ENCODE peak calls at places on chromosome 21, in five cellular contexts. D is substantia nigra; N is cardiac fibroblast; B is NCI-H2081; R is activated naive CD8-positive, alpha-beta T cell treated with anti-CD3 and anti-CD28 coated beads, Interleukin-2, amount 50 U/mL, for 24 hours. V is an unnamed sample.

GRCh38 chr21:46215436-46216131 is 13.0 kb downstream of the LSS start:
- DNase-seq in B (no peak), N (no peak), R (no peak), D (no peak), V (no peak)

GRCh38 chr21:45142469-45142868 is 68.1 kb downstream of the ADARB1 start:
- DNase-seq in R (no peak), N (peak; percentile 70), B (no peak), D (peak; percentile 72), V (no peak)

GRCh38 chr21:27802816-27803475 is 836.1 kb upstream of the ADAMTS5 start:
- DNase-seq in R (peak; percentile 17), B (peak; percentile 1), N (peak; percentile 47), D (peak; percentile 22), V (no peak)

GRCh38 chr21:16815228-16815627 is 697.6 kb upstream of the CXADR start:
- DNase-seq in B (no peak), D (no peak), R (no peak), N (no peak), V (no peak)

GRCh38 chr21:43702785-43703067 is 16.2 kb upstream of the PDXK start:
- DNase-seq in D (no peak), R (no peak), N (peak; percentile 14), B (no peak), V (no peak)

GRCh38 chr21:42314616-42315295 is 453 bp downstream of the TFF3 start:
- DNase-seq in R (no peak), N (no peak), D (no peak), B (no peak), V (no peak)

GRCh38 chr21:37551406-37552355 is 185.1 kb downstream of the DYRK1A start:
- DNase-seq in D (no peak), N (peak; percentile 75), B (peak; percentile 24), R (no peak), V (no peak)

GRCh38 chr21:42193131-42193671 is 25.7 kb upstream of the ABCG1 start:
- DNase-seq in R (peak; percentile 68), N (no peak), D (no peak), B (no peak), V (no peak)

GRCh38 chr21:40386301-40386911 is 460.6 kb downstream of the DSCAM start:
- DNase-seq in B (peak; percentile 55), D (peak; percentile 14), R (peak; percentile 38), N (no peak), V (no peak)

GRCh38 chr21:35503646-35504045 is 454.5 kb upstream of the RUNX1 start:
- DNase-seq in D (no peak), R (no peak), B (no peak), N (peak; percentile 80), V (no peak)

GRCh38 chr21:45636921-45637646 is 6.4 kb upstream of the PCBP3 start:
- DNase-seq in D (no peak), N (no peak), R (no peak), B (no peak), V (no peak)

GRCh38 chr21:41659791-41660560 is 106.9 kb downstream of the RIPK4 start:
- DNase-seq in R (no peak), D (no peak), B (no peak), N (peak; percentile 70), V (no peak)

GRCh38 chr21:31011412-31011811 is 26.9 kb downstream of the KRTAP19-8 start:
- DNase-seq in B (no peak), N (no peak), R (no peak), D (no peak), V (no peak)

GRCh38 chr21:28436286-28436932 is 556.3 kb downstream of the LTN1 start:
- DNase-seq in B (no peak), D (no peak), R (no peak), N (peak; percentile 49), V (no peak)

GRCh38 chr21:43703068-43703880 is 15.7 kb upstream of the PDXK start:
- DNase-seq in N (peak; percentile 88), D (no peak), R (peak; percentile 34), B (no peak), V (peak; percentile 70)

GRCh38 chr21:33058468-33059318 is 11.2 kb upstream of the OLIG1 start:
- DNase-seq in B (no peak), N (no peak), R (no peak), D (peak; percentile 88), V (no peak)

GRCh38 chr21:46077674-46078101 is 20.2 kb upstream of the COL6A2 start:
- DNase-seq in R (no peak), B (no peak), D (no peak), N (no peak), V (no peak)

GRCh38 chr21:45982758-45983731 is 1.5 kb downstream of the COL6A1 start:
- DNase-seq in R (no peak), N (no peak), D (peak; percentile 44), B (no peak), V (peak; percentile 38)

GRCh38 chr21:26583737-26584136 is 10.7 kb upstream of the CYYR1 start:
- DNase-seq in N (no peak), D (no peak), R (no peak), B (no peak), V (no peak)

GRCh38 chr21:46266946-46267345 is 18.5 kb downstream of the MCM3AP start:
- DNase-seq in B (no peak), D (no peak), R (no peak), N (no peak), V (no peak)

GRCh38 chr21:44892536-44893277 is 19.2 kb upstream of the PTTG1IP start:
- DNase-seq in N (peak; percentile 65), D (peak; percentile 30), R (peak; percentile 85), B (peak; percentile 22), V (peak; percentile 78)

GRCh38 chr21:20086508-20086907 is 911.7 kb upstream of the NCAM2 start:
- DNase-seq in B (no peak), R (no peak), D (no peak), N (no peak), V (no peak)

GRCh38 chr21:44511219-44511937 is 28.6 kb downstream of the KRTAP10-1 start:
- DNase-seq in N (no peak), B (no peak), D (no peak), R (no peak), V (no peak)

GRCh38 chr21:46298083-46298412 is 11.9 kb downstream of the YBEY start:
- DNase-seq in R (no peak), N (no peak), B (no peak), D (no peak), V (no peak)

GRCh38 chr21:39659070-39659815 is 46.5 kb downstream of the B3GALT5 start:
- DNase-seq in N (no peak), D (no peak), B (no peak), R (no peak), V (no peak)

GRCh38 chr21:44932366-44933181 is 7.3 kb upstream of the SLX9 start:
- DNase-seq in N (no peak), R (peak; percentile 81), D (no peak), B (no peak), V (peak; percentile 48)

GRCh38 chr21:45450741-45451740 is 46.1 kb downstream of the COL18A1 start:
- DNase-seq in D (peak; percentile 51), B (no peak), N (no peak), R (no peak), V (no peak)

GRCh38 chr21:14543983-14544382 is 2.1 kb downstream of the SAMSN1 start:
- DNase-seq in R (no peak), D (no peak), N (no peak), B (no peak), V (no peak)

GRCh38 chr21:26845066-26845749 is at the start of gene ADAMTS1:
- DNase-seq in N (peak; percentile 97), D (peak; percentile 95), B (no peak), R (peak; percentile 21), V (peak; percentile 71)